ENCODE peak calls at places on chromosomes 16 and 17, in nine cellular contexts. One of them, this sample, is unnamed.

GRCh38 chr17:78988152-78988551 is 8.4 kb upstream of the LGALS3BP start:
- DNase-seq in ascending aorta: no peak
- DNase-seq in cardiac muscle cell: peak
- DNase-seq in right lobe of liver: no peak
- DNase-seq in lower lobe of right lung: no peak
- DNase-seq in heart left ventricle: no peak
- DNase-seq in esophagus squamous epithelium: no peak
- DNase-seq in CD8-positive, alpha-beta T cell: no peak
- DNase-seq in CD8-positive, alpha-beta memory T cell: no peak
- DNase-seq in this sample: no peak

GRCh38 chr16:82459580-82460256 is 167.1 kb upstream of the CDH13 start:
- DNase-seq in ascending aorta: no peak
- DNase-seq in cardiac muscle cell: no peak
- DNase-seq in right lobe of liver: no peak
- DNase-seq in lower lobe of right lung: no peak
- DNase-seq in heart left ventricle: no peak
- DNase-seq in esophagus squamous epithelium: no peak
- DNase-seq in CD8-positive, alpha-beta T cell: no peak
- DNase-seq in CD8-positive, alpha-beta memory T cell: no peak
- DNase-seq in this sample: no peak

GRCh38 chr16:85457366-85457765 is 155.8 kb upstream of the GSE1 start:
- DNase-seq in ascending aorta: no peak
- DNase-seq in cardiac muscle cell: no peak
- DNase-seq in right lobe of liver: no peak
- DNase-seq in lower lobe of right lung: no peak
- DNase-seq in heart left ventricle: no peak
- DNase-seq in esophagus squamous epithelium: no peak
- DNase-seq in CD8-positive, alpha-beta T cell: no peak
- DNase-seq in CD8-positive, alpha-beta memory T cell: no peak
- DNase-seq in this sample: no peak

GRCh38 chr17:30961213-30962188 is 9.3 kb upstream of the RNF135 start:
- DNase-seq in ascending aorta: no peak
- DNase-seq in cardiac muscle cell: no peak
- DNase-seq in right lobe of liver: no peak
- DNase-seq in lower lobe of right lung: no peak
- DNase-seq in heart left ventricle: no peak
- DNase-seq in esophagus squamous epithelium: no peak
- DNase-seq in CD8-positive, alpha-beta T cell: no peak
- DNase-seq in CD8-positive, alpha-beta memory T cell: no peak
- DNase-seq in this sample: no peak

GRCh38 chr16:66267287-66268137 is 99.0 kb upstream of the CDH5 start:
- DNase-seq in ascending aorta: no peak
- DNase-seq in cardiac muscle cell: no peak
- DNase-seq in right lobe of liver: peak
- DNase-seq in lower lobe of right lung: no peak
- DNase-seq in heart left ventricle: no peak
- DNase-seq in esophagus squamous epithelium: no peak
- DNase-seq in CD8-positive, alpha-beta T cell: no peak
- DNase-seq in CD8-positive, alpha-beta memory T cell: no peak
- DNase-seq in this sample: no peak

GRCh38 chr16:83826146-83826913 is 18.6 kb downstream of the HSBP1 start:
- DNase-seq in ascending aorta: peak
- DNase-seq in cardiac muscle cell: peak
- DNase-seq in right lobe of liver: peak
- DNase-seq in lower lobe of right lung: peak
- DNase-seq in heart left ventricle: peak
- DNase-seq in esophagus squamous epithelium: no peak
- DNase-seq in CD8-positive, alpha-beta T cell: peak
- DNase-seq in CD8-positive, alpha-beta memory T cell: peak
- DNase-seq in this sample: peak

GRCh38 chr17:35865412-35866355 is 3.0 kb downstream of the HEATR9 start:
- DNase-seq in ascending aorta: no peak
- DNase-seq in cardiac muscle cell: peak
- DNase-seq in right lobe of liver: no peak
- DNase-seq in lower lobe of right lung: no peak
- DNase-seq in heart left ventricle: no peak
- DNase-seq in esophagus squamous epithelium: no peak
- DNase-seq in CD8-positive, alpha-beta T cell: no peak
- DNase-seq in CD8-positive, alpha-beta memory T cell: no peak
- DNase-seq in this sample: no peak

GRCh38 chr16:67277294-67277998 is 1.9 kb upstream of the PLEKHG4 start:
- DNase-seq in ascending aorta: peak
- DNase-seq in cardiac muscle cell: peak
- DNase-seq in right lobe of liver: no peak
- DNase-seq in lower lobe of right lung: no peak
- DNase-seq in heart left ventricle: no peak
- DNase-seq in esophagus squamous epithelium: no peak
- DNase-seq in CD8-positive, alpha-beta T cell: no peak
- DNase-seq in CD8-positive, alpha-beta memory T cell: no peak
- DNase-seq in this sample: no peak

GRCh38 chr17:76278952-76279741 is 14.0 kb downstream of the UBALD2 start:
- DNase-seq in ascending aorta: peak
- DNase-seq in cardiac muscle cell: peak
- DNase-seq in right lobe of liver: peak
- DNase-seq in lower lobe of right lung: peak
- DNase-seq in heart left ventricle: peak
- DNase-seq in esophagus squamous epithelium: peak
- DNase-seq in CD8-positive, alpha-beta T cell: peak
- DNase-seq in CD8-positive, alpha-beta memory T cell: peak
- DNase-seq in this sample: peak

DNA sequence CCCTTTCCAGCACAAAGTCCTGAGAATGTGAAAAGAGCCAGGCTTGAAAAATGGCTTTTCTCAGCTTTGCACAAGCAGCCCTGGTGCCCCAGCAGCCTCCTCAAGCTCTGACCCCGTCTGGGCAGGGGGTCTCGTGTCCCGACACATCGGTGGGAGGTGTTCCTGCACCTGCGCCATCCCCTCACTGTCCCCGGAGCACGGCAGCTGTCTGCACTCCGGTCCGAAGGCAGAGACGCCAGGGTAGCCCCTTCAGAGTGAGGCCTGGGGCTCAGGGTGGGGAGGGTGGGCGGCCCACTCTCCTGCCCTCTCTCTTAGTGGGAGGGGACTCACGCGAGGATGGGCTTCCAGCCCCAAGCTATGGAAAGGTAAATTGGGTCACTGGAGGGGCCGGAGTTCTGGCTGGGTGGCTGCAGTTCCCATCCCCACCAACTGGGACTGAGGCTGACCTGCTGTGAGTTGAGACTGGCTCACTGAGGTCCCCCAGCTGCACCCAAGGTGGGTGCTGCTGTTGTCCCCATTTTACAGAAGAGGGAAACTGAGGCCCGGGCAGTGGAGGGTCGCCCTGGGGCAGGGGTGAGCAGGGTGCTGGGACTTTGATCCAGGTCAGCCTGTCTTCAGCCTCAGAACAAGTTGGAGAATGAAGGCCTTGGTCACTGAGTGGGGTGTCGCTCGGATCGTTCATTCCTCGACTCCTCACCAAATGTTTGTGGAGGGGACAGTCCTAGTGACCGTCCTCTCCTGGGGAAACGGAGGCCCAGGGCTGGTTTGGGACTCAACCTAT is 2.3 kb upstream of the BAIAP3 start:
- DNase-seq in ascending aorta: no peak
- DNase-seq in cardiac muscle cell: no peak
- DNase-seq in right lobe of liver: no peak
- DNase-seq in lower lobe of right lung: no peak
- DNase-seq in heart left ventricle: no peak
- DNase-seq in esophagus squamous epithelium: no peak
- DNase-seq in CD8-positive, alpha-beta T cell: no peak
- DNase-seq in CD8-positive, alpha-beta memory T cell: no peak
- DNase-seq in this sample: no peak
- H3K4me3 ChIP-seq in ascending aorta: no peak
- H3K4me3 ChIP-seq in cardiac muscle cell: no peak
- H3K4me3 ChIP-seq in right lobe of liver: no peak
- H3K4me3 ChIP-seq in lower lobe of right lung: peak
- H3K4me3 ChIP-seq in heart left ventricle: peak
- H3K4me3 ChIP-seq in esophagus squamous epithelium: peak
- H3K4me3 ChIP-seq in CD8-positive, alpha-beta T cell: peak
- H3K4me3 ChIP-seq in CD8-positive, alpha-beta memory T cell: peak
- H3K4me3 ChIP-seq in this sample: peak

GRCh38 chr16:81277681-81278080 is 37.1 kb upstream of the GAN start:
- DNase-seq in ascending aorta: no peak
- DNase-seq in cardiac muscle cell: no peak
- DNase-seq in right lobe of liver: no peak
- DNase-seq in lower lobe of right lung: no peak
- DNase-seq in heart left ventricle: no peak
- DNase-seq in esophagus squamous epithelium: no peak
- DNase-seq in CD8-positive, alpha-beta T cell: no peak
- DNase-seq in CD8-positive, alpha-beta memory T cell: no peak
- DNase-seq in this sample: no peak

GRCh38 chr16:81278526-81278925 is 36.2 kb upstream of the GAN start:
- DNase-seq in ascending aorta: no peak
- DNase-seq in cardiac muscle cell: no peak
- DNase-seq in right lobe of liver: no peak
- DNase-seq in lower lobe of right lung: no peak
- DNase-seq in heart left ventricle: no peak
- DNase-seq in esophagus squamous epithelium: no peak
- DNase-seq in CD8-positive, alpha-beta T cell: no peak
- DNase-seq in CD8-positive, alpha-beta memory T cell: no peak
- DNase-seq in this sample: no peak

GRCh38 chr16:81275064-81275532 is 36.6 kb downstream of the BCO1 start:
- DNase-seq in ascending aorta: no peak
- DNase-seq in cardiac muscle cell: no peak
- DNase-seq in right lobe of liver: no peak
- DNase-seq in lower lobe of right lung: no peak
- DNase-seq in heart left ventricle: no peak
- DNase-seq in esophagus squamous epithelium: no peak
- DNase-seq in CD8-positive, alpha-beta T cell: no peak
- DNase-seq in CD8-positive, alpha-beta memory T cell: no peak
- DNase-seq in this sample: no peak

GRCh38 chr16:81275795-81276194 is 37.3 kb downstream of the BCO1 start:
- DNase-seq in ascending aorta: no peak
- DNase-seq in cardiac muscle cell: no peak
- DNase-seq in right lobe of liver: no peak
- DNase-seq in lower lobe of right lung: no peak
- DNase-seq in heart left ventricle: no peak
- DNase-seq in esophagus squamous epithelium: no peak
- DNase-seq in CD8-positive, alpha-beta T cell: no peak
- DNase-seq in CD8-positive, alpha-beta memory T cell: no peak
- DNase-seq in this sample: no peak

DNA sequence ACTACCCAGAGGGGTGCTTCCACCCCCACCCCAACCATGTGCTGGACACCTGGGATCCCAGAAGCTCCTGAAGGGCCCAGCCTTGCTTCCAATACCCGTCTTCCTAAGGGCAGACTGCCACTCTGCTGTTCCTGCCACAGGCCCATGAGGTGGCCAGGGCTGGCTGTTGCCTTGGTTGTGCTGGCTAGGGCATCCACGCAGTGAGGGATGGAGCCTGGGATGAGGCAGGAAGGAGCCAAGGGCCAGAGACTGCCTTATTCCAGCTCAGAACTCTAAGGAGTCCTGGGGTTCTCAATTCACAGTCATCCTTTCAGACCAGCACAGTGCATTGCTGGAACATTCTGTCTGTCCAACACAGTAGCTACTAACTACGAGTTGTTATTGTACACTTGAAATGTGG is 37.8 kb downstream of the BCO1 start:
- DNase-seq in ascending aorta: no peak
- DNase-seq in cardiac muscle cell: no peak
- DNase-seq in right lobe of liver: no peak
- DNase-seq in lower lobe of right lung: no peak
- DNase-seq in heart left ventricle: no peak
- DNase-seq in esophagus squamous epithelium: no peak
- DNase-seq in CD8-positive, alpha-beta T cell: no peak
- DNase-seq in CD8-positive, alpha-beta memory T cell: no peak
- DNase-seq in this sample: no peak
- H3K27ac ChIP-seq in ascending aorta: no peak
- H3K27ac ChIP-seq in cardiac muscle cell: no peak
- H3K27ac ChIP-seq in right lobe of liver: no peak
- H3K27ac ChIP-seq in lower lobe of right lung: no peak
- H3K27ac ChIP-seq in heart left ventricle: no peak
- H3K27ac ChIP-seq in esophagus squamous epithelium: peak
- H3K27ac ChIP-seq in CD8-positive, alpha-beta T cell: no peak
- H3K27ac ChIP-seq in CD8-positive, alpha-beta memory T cell: no peak
- H3K27ac ChIP-seq in this sample: no peak

DNA sequence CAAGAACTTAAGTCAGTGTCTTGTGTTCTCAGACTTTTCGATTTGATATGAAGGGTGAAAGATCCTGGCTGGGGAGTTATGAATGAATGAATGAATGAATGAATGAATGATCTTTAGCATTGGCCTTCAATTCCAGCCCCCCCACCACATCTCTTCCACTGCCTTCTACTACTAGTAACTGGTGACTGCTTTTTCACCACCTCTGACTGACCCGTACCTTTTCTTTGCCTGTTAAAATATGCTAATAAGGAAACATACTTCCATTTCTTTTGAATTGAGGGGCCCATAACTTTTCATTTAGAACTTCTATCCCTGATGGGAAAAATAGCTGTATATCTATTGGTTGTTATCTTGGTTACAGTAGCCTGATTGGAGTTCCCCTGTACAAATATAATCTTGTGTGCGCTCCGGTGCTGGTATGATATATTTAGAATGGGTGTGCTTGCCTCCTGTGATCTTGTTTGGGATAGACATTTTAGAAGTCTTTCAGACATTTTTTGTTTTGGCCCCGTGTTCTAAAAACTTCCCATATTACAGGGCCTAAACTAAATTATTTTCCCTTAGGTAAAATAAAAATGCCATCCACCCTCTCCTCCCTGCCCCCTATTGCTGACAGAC is 3.4 kb downstream of the LYRM1 start:
- DNase-seq in ascending aorta: no peak
- DNase-seq in cardiac muscle cell: no peak
- DNase-seq in right lobe of liver: no peak
- DNase-seq in lower lobe of right lung: no peak
- DNase-seq in heart left ventricle: no peak
- DNase-seq in esophagus squamous epithelium: no peak
- DNase-seq in CD8-positive, alpha-beta T cell: no peak
- DNase-seq in CD8-positive, alpha-beta memory T cell: no peak
- DNase-seq in this sample: no peak
- H3K4me3 ChIP-seq in ascending aorta: no peak
- H3K4me3 ChIP-seq in cardiac muscle cell: no peak
- H3K4me3 ChIP-seq in right lobe of liver: no peak
- H3K4me3 ChIP-seq in lower lobe of right lung: no peak
- H3K4me3 ChIP-seq in heart left ventricle: no peak
- H3K4me3 ChIP-seq in esophagus squamous epithelium: no peak
- H3K4me3 ChIP-seq in CD8-positive, alpha-beta T cell: no peak
- H3K4me3 ChIP-seq in CD8-positive, alpha-beta memory T cell: peak
- H3K4me3 ChIP-seq in this sample: peak

DNA sequence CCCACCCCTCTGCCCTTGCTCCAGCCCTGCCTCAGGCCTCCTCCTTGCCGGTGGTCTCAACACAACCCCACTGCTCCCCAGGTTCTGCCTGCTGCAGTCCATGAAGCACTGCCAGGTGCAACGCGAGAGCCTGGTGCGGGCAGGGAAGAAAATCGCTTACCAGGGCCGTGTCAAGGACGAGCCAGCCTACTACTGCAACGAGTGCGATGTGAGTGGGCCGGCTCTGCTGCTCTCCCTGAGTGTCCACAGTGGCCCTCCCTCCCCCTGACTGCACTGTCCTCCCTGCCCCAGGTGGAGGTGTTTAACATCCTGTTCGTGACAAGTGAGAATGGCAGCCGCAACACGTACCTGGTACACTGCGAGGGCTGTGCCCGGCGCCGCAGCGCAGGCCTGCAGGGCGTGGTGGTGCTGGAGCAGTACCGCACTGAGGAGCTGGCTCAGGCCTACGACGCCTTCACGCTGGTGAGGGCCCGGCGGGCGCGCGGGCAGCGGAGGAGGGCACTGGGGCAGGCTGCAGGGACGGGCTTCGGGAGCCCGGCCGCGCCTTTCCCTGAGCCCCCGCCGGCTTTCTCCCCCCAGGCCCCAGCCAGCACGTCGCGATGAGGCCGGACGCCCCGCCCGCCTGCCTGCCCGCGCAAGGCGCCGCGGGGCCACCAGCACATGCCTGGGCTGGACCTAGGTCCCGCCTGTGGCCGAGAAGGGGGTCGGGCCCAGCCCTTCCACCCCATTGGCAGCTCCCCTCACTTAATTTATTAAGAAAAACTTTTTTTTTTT is 1.8 kb upstream of the TMEM88 start:
- DNase-seq in ascending aorta: no peak
- DNase-seq in cardiac muscle cell: no peak
- DNase-seq in right lobe of liver: peak
- DNase-seq in lower lobe of right lung: peak
- DNase-seq in heart left ventricle: no peak
- DNase-seq in esophagus squamous epithelium: no peak
- DNase-seq in CD8-positive, alpha-beta T cell: peak
- DNase-seq in CD8-positive, alpha-beta memory T cell: no peak
- DNase-seq in this sample: no peak
- H3K27ac ChIP-seq in ascending aorta: no peak
- H3K27ac ChIP-seq in cardiac muscle cell: no peak
- H3K27ac ChIP-seq in right lobe of liver: no peak
- H3K27ac ChIP-seq in lower lobe of right lung: no peak
- H3K27ac ChIP-seq in heart left ventricle: peak
- H3K27ac ChIP-seq in esophagus squamous epithelium: no peak
- H3K27ac ChIP-seq in CD8-positive, alpha-beta T cell: no peak
- H3K27ac ChIP-seq in CD8-positive, alpha-beta memory T cell: no peak
- H3K27ac ChIP-seq in this sample: no peak